ENCODE peak calls at places on chromosomes 12 and 14, in seven cellular contexts. V is HS-5, P is T-helper 1 cell, Q is NCI-H774, R is adrenal gland, F is bronchial epithelial cell, C is transverse colon. M is an unnamed sample.

GRCh38 chr14:103733651-103734050 is 18.0 kb downstream of the ZFYVE21 start:
- DNase-seq in V (no peak), P (no peak), Q (no peak), R (no peak), F (peak), C (no peak), M (no peak)

GRCh38 chr12:18750087-18750486 is 12.2 kb downstream of the CAPZA3 start:
- DNase-seq in V (no peak), P (no peak), Q (no peak), R (peak), F (peak), C (no peak), M (no peak)

GRCh38 chr14:67469954-67470353 is 18.6 kb downstream of the TMEM229B start:
- DNase-seq in V (no peak), P (no peak), Q (no peak), R (no peak), F (no peak), C (no peak), M (no peak)

GRCh38 chr12:100267603-100268281 is 765 bp downstream of the SCYL2 start:
- DNase-seq in V (peak), P (no peak), Q (no peak), R (peak), F (peak), C (no peak), M (peak)

GRCh38 chr12:94287245-94287628 is 138.9 kb downstream of the PLXNC1 start:
- DNase-seq in V (no peak), P (no peak), Q (no peak), R (no peak), F (no peak), C (no peak), M (no peak)

GRCh38 chr12:123150804-123151678 is at the start of gene PITPNM2:
- DNase-seq in V (no peak), P (peak), Q (peak), R (peak), F (no peak), C (peak), M (peak)

GRCh38 chr14:105065280-105066228 is at the start of gene GPR132:
- DNase-seq in V (no peak), P (peak), Q (no peak), R (no peak), F (peak), C (peak), M (peak)

GRCh38 chr14:96215845-96216244 is 11.2 kb downstream of the BDKRB2 start:
- DNase-seq in V (no peak), P (no peak), Q (no peak), R (no peak), F (peak), C (no peak), M (no peak)

GRCh38 chr12:27296674-27297073 is 36.0 kb upstream of the BMAL2 start:
- DNase-seq in V (no peak), P (no peak), Q (no peak), R (no peak), F (no peak), C (no peak), M (no peak)

GRCh38 chr12:98757455-98757854 is 112.4 kb downstream of the APAF1 start:
- DNase-seq in V (no peak), P (no peak), Q (no peak), R (no peak), F (no peak), C (no peak), M (no peak)

GRCh38 chr12:5201554-5202243 is 158.0 kb downstream of the KCNA5 start:
- DNase-seq in V (no peak), P (no peak), Q (no peak), R (peak), F (no peak), C (no peak), M (no peak)

GRCh38 chr12:84986586-84986985 is 49.5 kb downstream of the TSPAN19 start:
- DNase-seq in V (no peak), P (no peak), Q (peak), R (no peak), F (no peak), C (no peak), M (no peak)

GRCh38 chr14:75350505-75351060 is 72.0 kb downstream of the FOS start:
- DNase-seq in V (no peak), P (no peak), Q (no peak), R (no peak), F (no peak), C (no peak), M (no peak)

GRCh38 chr12:76242813-76243540 is 105.2 kb downstream of the BBS10 start:
- DNase-seq in V (no peak), P (no peak), Q (no peak), R (no peak), F (no peak), C (no peak), M (no peak)

GRCh38 chr14:96297000-96297399 is 41.0 kb downstream of the BDKRB1 start:
- DNase-seq in V (no peak), P (no peak), Q (no peak), R (no peak), F (peak), C (no peak), M (no peak)

GRCh38 chr12:42484996-42485395 is 104.5 kb downstream of the PRICKLE1 start:
- DNase-seq in V (no peak), P (no peak), Q (no peak), R (no peak), F (no peak), C (no peak), M (no peak)

GRCh38 chr14:102774391-102775153 is 2.7 kb upstream of the TRAF3 start:
- DNase-seq in V (no peak), P (peak), Q (no peak), R (peak), F (peak), C (peak), M (peak)

GRCh38 chr14:81298122-81298521 is 77.4 kb upstream of the GTF2A1 start:
- DNase-seq in V (no peak), P (no peak), Q (no peak), R (no peak), F (no peak), C (no peak), M (no peak)

GRCh38 chr12:49428652-49429549 is 61.6 kb downstream of the SPATS2 start:
- DNase-seq in V (peak), P (no peak), Q (peak), R (no peak), F (peak), C (no peak), M (no peak)

GRCh38 chr12:75933136-75933535 is 98.4 kb downstream of the PHLDA1 start:
- DNase-seq in V (peak), P (no peak), Q (no peak), R (no peak), F (peak), C (no peak), M (no peak)

GRCh38 chr12:7019043-7019569 is 830 bp upstream of the LPCAT3 start:
- DNase-seq in V (no peak), P (no peak), Q (no peak), R (no peak), F (no peak), C (no peak), M (no peak)

GRCh38 chr12:65705380-65705876 is 118.9 kb upstream of the HMGA2 start:
- DNase-seq in V (no peak), P (no peak), Q (no peak), R (no peak), F (no peak), C (no peak), M (no peak)

GRCh38 chr12:64323006-64323405 is 67.6 kb downstream of the C12orf56 start:
- DNase-seq in V (no peak), P (no peak), Q (no peak), R (no peak), F (no peak), C (no peak), M (no peak)